ENCODE peak calls at places on chromosome 13, in seven cellular contexts. N is H9, A is IMR-90, H is neuronal stem cell, G is mesenchymal stem cell, J is trophoblast cell, L is H1. Z is an unnamed sample.
A peak's percentile ranks its signal among the peaks of the same experiment; 100 is the strongest.

GRCh38 chr13:102220681-102221228 is 181.1 kb downstream of the FGF14 start:
- DNase-seq in N (no peak), A (no peak), H (no peak), G (no peak), J (no peak), L (no peak), Z (no peak)

GRCh38 chr13:67408823-67409222 is 178.7 kb upstream of the PCDH9 start:
- DNase-seq in N (no peak), A (no peak), H (no peak), G (peak; percentile 10), J (no peak), L (no peak), Z (peak; percentile 72)

GRCh38 chr13:41637578-41637977 is 180.2 kb downstream of the RGCC start:
- DNase-seq in N (no peak), A (no peak), H (no peak), G (no peak), J (no peak), L (no peak), Z (no peak)

GRCh38 chr13:36509369-36509768 is 77.1 kb downstream of the CCNA1 start:
- DNase-seq in N (peak; percentile 52), A (no peak), H (no peak), G (no peak), J (peak; percentile 10), L (no peak), Z (peak; percentile 49)

GRCh38 chr13:41502676-41503075 is 45.3 kb downstream of the RGCC start:
- DNase-seq in N (no peak), A (no peak), H (no peak), G (no peak), J (no peak), L (no peak), Z (no peak)

GRCh38 chr13:98534821-98535220 is 42.1 kb downstream of the STK24 start:
- DNase-seq in N (no peak), A (no peak), H (no peak), G (no peak), J (peak; percentile 52), L (no peak), Z (no peak)

GRCh38 chr13:65594255-65594654 is 1635.9 kb downstream of the PCDH9 start:
- DNase-seq in N (no peak), A (peak; percentile 82), H (no peak), G (peak; percentile 34), J (no peak), L (no peak), Z (no peak)

GRCh38 chr13:43567608-43568007 is 219.2 kb downstream of the ENOX1 start:
- DNase-seq in N (no peak), A (peak; percentile 64), H (no peak), G (peak; percentile 50), J (peak; percentile 64), L (no peak), Z (no peak)

GRCh38 chr13:67223024-67223423 is 7.1 kb downstream of the PCDH9 start:
- DNase-seq in N (no peak), A (peak; percentile 60), H (no peak), G (peak; percentile 59), J (no peak), L (no peak), Z (no peak)

GRCh38 chr13:112725346-112726017 is 35.6 kb downstream of the ATP11A start:
- DNase-seq in N (peak; percentile 25), A (peak; percentile 62), H (no peak), G (no peak), J (no peak), L (no peak), Z (no peak)

DNA sequence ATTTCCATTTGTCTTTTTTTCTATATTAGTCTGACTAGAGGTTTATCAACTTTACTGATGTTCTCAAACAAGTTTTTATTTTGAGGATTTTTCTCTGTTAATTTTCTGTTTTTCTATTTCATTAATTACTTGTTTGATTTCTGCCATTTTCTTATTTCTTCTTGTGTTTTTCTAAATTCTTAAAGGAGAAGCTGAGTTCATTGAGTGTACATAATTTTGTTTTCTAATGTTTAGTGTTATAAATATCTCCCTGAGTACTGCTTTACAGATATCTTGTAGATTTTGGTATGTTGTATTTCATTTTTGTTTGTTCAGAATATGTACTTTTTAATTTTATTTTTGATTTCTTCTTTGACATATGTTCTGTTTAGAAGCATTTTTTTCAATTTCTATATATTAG is 1404.3 kb upstream of the MIR17HG start:
- DNase-seq in N (no peak), A (no peak), H (no peak), G (no peak), J (no peak), L (no peak), Z (no peak)
- H3K4ac ChIP-seq in N (no peak overlapping the region), A (no peak overlapping the region), H (no peak overlapping the region), G (no peak overlapping the region), J (no peak overlapping the region), L (no peak overlapping the region), Z (no peak overlapping the region)

GRCh38 chr13:38167164-38167822 is 182.4 kb upstream of the UFM1 start:
- DNase-seq in N (no peak), A (no peak), H (no peak), G (no peak), J (no peak), L (no peak), Z (no peak)

GRCh38 chr13:38166121-38166520 is 183.5 kb upstream of the UFM1 start:
- DNase-seq in N (no peak), A (no peak), H (no peak), G (peak; percentile 50), J (no peak), L (no peak), Z (no peak)
- H3K4ac ChIP-seq in N (no peak overlapping the region), A (no peak overlapping the region), H (no peak overlapping the region), G (no peak overlapping the region), J (no peak overlapping the region), L (no peak overlapping the region), Z (no peak overlapping the region)

DNA sequence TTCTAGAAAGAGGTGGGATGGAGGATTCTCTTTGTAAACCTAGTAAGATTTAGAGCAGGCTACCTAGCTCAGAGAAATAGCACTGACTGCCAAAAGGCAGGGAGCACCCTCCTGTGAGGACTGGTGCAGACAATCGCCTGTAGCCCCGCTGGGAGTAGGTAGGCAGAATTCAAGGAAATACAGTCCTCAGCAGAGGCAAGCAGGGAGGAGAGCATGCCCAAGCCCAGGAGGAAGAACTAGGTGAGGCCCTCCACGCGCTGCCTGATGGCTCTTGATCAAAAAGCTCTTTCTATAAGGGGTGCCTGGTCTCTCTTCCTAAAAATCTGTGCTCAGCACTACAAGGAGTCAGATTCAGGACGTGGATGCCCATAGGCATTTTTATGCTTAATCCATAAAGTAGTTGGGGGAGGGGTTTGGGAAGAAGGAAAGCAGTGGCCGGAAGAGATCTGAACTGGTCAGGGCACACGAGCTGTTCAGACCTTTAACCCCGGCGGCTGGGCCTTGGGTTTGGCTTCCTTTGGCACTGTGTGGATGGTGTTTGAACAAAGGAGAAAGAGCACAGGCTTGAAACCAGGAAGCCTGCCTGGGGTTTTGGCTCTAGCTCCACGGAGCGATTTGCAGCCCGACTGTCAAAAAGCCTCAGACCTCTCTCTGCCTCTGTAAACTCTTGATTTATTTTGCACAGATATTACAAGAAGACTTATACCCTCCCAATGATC is 320.6 kb downstream of the FOXO1 start:
- DNase-seq in N (peak; percentile 46), A (no peak), H (no peak), G (no peak), J (no peak), L (no peak), Z (peak; percentile 20)
- H3K4ac ChIP-seq in N (no peak overlapping the region), A (no peak overlapping the region), H (no peak overlapping the region), G (no peak overlapping the region), J (no peak overlapping the region), L (no peak overlapping the region), Z (peak overlapping the region; percentile 19)

GRCh38 chr13:40352807-40353562 is 313.5 kb downstream of the FOXO1 start:
- DNase-seq in N (no peak), A (no peak), H (no peak), G (no peak), J (no peak), L (no peak), Z (no peak)

GRCh38 chr13:40352385-40352778 is 314.1 kb downstream of the FOXO1 start:
- DNase-seq in N (no peak), A (no peak), H (no peak), G (no peak), J (no peak), L (no peak), Z (no peak)

GRCh38 chr13:40351537-40352384 is 314.7 kb downstream of the FOXO1 start:
- DNase-seq in N (no peak), A (no peak), H (no peak), G (no peak), J (no peak), L (no peak), Z (no peak)

GRCh38 chr13:40356011-40356410 is 310.4 kb downstream of the FOXO1 start:
- DNase-seq in N (no peak), A (no peak), H (no peak), G (no peak), J (no peak), L (no peak), Z (no peak)

DNA sequence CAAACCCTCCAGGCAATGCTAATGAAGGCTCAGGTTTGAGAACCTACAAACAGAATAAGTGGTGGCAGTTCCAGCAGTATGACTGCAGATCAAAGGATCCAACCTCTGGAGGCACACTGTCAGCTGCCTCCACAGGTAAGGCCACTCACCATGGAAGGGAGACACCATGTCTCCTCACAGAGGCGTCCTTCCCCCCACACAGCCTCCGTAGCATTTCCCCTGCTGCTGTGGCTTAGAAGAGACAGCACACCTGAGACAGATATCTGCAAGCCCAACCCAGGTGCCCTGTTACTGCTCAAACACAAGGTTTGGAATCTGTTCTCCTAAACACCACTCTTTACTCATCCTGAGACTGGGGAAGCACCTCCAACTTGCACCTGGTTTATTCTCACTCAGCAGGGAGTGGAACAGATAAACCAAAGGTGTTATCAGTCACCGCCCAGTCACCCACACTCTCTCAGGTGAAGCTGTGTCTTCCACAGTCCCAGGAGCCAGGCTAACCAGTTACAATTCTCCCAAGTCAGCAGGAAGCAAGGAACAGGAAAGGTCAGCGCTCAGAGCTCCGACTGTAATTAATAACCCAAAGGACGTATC is 311.2 kb downstream of the FOXO1 start:
- DNase-seq in N (no peak), A (no peak), H (no peak), G (no peak), J (no peak), L (no peak), Z (peak; percentile 71)
- H3K4ac ChIP-seq in N (no peak overlapping the region), A (no peak overlapping the region), H (no peak overlapping the region), G (no peak overlapping the region), J (no peak overlapping the region), L (peak overlapping the region; percentile 41), Z (no peak overlapping the region)